ENCODE peak calls at places on chromosomes 3 and 15, in five cellular contexts. Z is GM23248, K is BE2C, T is keratinocyte, A is spleen. E is an unnamed sample.

GRCh38 chr3:127745656-127746399 is 73.1 kb downstream of the ABTB1 start:
- DNase-seq in Z (no peak), K (no peak), T (no peak), A (peak; percentile 69), E (no peak)

GRCh38 chr15:71707230-71708051 is 102.9 kb upstream of the NR2E3 start:
- DNase-seq in Z (peak; percentile 61), K (no peak), T (no peak), A (no peak), E (peak; percentile 52)

GRCh38 chr15:42332331-42332730 is 27.0 kb upstream of the CAPN3 start:
- DNase-seq in Z (peak; percentile 73), K (no peak), T (no peak), A (no peak), E (no peak)

GRCh38 chr15:92906563-92907081 is 6.5 kb downstream of the CHD2 start:
- DNase-seq in Z (peak; percentile 72), K (no peak), T (peak; percentile 90), A (no peak), E (no peak)

GRCh38 chr3:95002665-95003064 is 939.8 kb downstream of the NSUN3 start:
- DNase-seq in Z (no peak), K (no peak), T (no peak), A (no peak), E (no peak)

GRCh38 chr3:71442648-71443047 is 140.9 kb downstream of the FOXP1 start:
- DNase-seq in Z (no peak), K (no peak), T (no peak), A (no peak), E (no peak)

GRCh38 chr3:123723527-123724168 is 138.8 kb upstream of the HACD2 start:
- DNase-seq in Z (peak; percentile 86), K (peak; percentile 64), T (no peak), A (no peak), E (peak; percentile 91)

GRCh38 chr15:78097667-78098066 is 5.3 kb downstream of the SH2D7 start:
- DNase-seq in Z (no peak), K (no peak), T (no peak), A (no peak), E (no peak)

GRCh38 chr15:99509686-99510461 is 55.9 kb upstream of the MEF2A start:
- DNase-seq in Z (no peak), K (no peak), T (no peak), A (peak; percentile 80), E (no peak)

GRCh38 chr3:150248116-150248864 is 159.8 kb upstream of the TSC22D2 start:
- DNase-seq in Z (peak; percentile 53), K (no peak), T (no peak), A (no peak), E (peak; percentile 92)

GRCh38 chr3:10015476-10015904 is 10.7 kb upstream of the FANCD2 start:
- DNase-seq in Z (peak; percentile 86), K (no peak), T (no peak), A (no peak), E (peak; percentile 77)

GRCh38 chr3:186268616-186269448 is 93.2 kb downstream of the DGKG start:
- DNase-seq in Z (peak; percentile 55), K (peak; percentile 30), T (no peak), A (no peak), E (no peak)

GRCh38 chr15:77483426-77483825 is 62.7 kb downstream of the HMG20A start:
- DNase-seq in Z (no peak), K (no peak), T (no peak), A (no peak), E (no peak)

GRCh38 chr3:75136100-75136897 is 521.8 kb upstream of the CNTN3 start:
- DNase-seq in Z (no peak), K (no peak), T (no peak), A (no peak), E (no peak)

GRCh38 chr3:59150039-59150438 is 100.2 kb upstream of the CFAP20DC start:
- DNase-seq in Z (no peak), K (peak; percentile 18), T (no peak), A (no peak), E (no peak)

GRCh38 chr15:96344120-96344705 is 13.7 kb downstream of the NR2F2 start:
- DNase-seq in Z (no peak), K (no peak), T (no peak), A (no peak), E (no peak)
- H3K4me3 ChIP-seq in Z (no peak overlapping the region), K (no peak overlapping the region), T (no peak overlapping the region), A (peak overlapping the region; percentile 39), E (no peak overlapping the region)

DNA sequence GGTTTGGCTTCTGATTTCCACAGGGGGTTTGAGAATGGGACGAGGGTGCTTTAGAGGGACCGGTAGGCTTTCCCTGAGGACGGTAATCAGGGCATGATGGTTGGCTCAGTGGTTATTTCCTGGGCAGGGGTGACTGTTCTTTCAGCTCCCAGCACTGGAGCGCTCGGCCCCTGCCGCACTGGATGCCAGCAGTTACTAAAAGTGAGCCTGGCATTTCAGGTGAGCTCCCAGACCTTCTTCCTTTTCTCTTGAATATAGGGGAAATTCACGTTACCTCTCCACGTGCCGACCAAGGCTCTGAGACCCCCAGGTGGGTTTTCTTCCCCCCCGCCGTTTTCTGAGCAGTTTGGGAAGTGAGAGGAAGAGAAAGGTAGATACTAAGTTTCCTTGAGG is 1.0 kb downstream of the TEX264 start:
- DNase-seq in Z (no peak), K (no peak), T (no peak), A (no peak), E (no peak)
- H3K4me1 ChIP-seq in Z (peaks cover 21% of the 10 kb centered on the region), K (no peaks in the 10 kb centered on the region), T (peaks cover 67% of the 10 kb centered on the region), A (peaks cover 71% of the 10 kb centered on the region), E (peaks cover 17% of the 10 kb centered on the region)

GRCh38 chr3:44476181-44476599 is 1.3 kb downstream of the ZNF445 start:
- DNase-seq in Z (peak; percentile 63), K (no peak), T (no peak), A (no peak), E (peak; percentile 57)
- H3K4me3 ChIP-seq in Z (peak overlapping the region; percentile 86), K (peak overlapping the region; percentile 74), T (peak overlapping the region; percentile 87), A (peak overlapping the region; percentile 72), E (peak overlapping the region; percentile 84)

GRCh38 chr15:69804786-69805185 is 292.9 kb downstream of the TLE3 start:
- DNase-seq in Z (no peak), K (no peak), T (no peak), A (no peak), E (no peak)

GRCh38 chr15:69798481-69799315 is 299.0 kb downstream of the TLE3 start:
- DNase-seq in Z (peak; percentile 38), K (no peak), T (no peak), A (peak; percentile 79), E (no peak)

GRCh38 chr15:69802432-69802831 is 295.3 kb downstream of the TLE3 start:
- DNase-seq in Z (no peak), K (no peak), T (no peak), A (peak; percentile 36), E (no peak)

GRCh38 chr15:69797615-69798014 is 300.1 kb downstream of the TLE3 start:
- DNase-seq in Z (no peak), K (no peak), T (no peak), A (peak; percentile 1), E (no peak)

DNA sequence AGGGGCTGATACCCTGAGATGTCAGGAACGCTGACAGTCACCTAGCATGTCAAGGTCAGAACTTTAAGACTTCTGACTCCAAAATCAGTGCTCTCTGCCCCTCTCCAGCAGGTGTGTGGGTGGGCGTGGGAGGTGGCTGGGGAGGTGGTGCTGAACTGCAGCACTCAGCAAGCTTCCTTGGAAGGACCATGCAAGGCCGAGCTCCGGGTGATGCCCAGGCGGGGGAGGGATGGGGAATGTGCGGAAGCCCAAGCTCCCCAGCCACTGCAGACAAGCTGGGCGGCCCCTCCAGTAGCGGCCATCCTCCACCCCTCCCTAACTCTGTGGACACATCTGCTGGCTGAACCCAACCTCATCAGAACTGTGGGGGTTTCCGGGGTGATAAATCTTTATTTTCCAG is 296.6 kb downstream of the TLE3 start:
- DNase-seq in Z (no peak), K (no peak), T (no peak), A (peak; percentile 57), E (no peak)
- H3K4me1 ChIP-seq in Z (peaks cover 3% of the 10 kb centered on the region), K (no peaks in the 10 kb centered on the region), T (peaks cover 4% of the 10 kb centered on the region), A (peaks cover 42% of the 10 kb centered on the region), E (no peaks in the 10 kb centered on the region)

DNA sequence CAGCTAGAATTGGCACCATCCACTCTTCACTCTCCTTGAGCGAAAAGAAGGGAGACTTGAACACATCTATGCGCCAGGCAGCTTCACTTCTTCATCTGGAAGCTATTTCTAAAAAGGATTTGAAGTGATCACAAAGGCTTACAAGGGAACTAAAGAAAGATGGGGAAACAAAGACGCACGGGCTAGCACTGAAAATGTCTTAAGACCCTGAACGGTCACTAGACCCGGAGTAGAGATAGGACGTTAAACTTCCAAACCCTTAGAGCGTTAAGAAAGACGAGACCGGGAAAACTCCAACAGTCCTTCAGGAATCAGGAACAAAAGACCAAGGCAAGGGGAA is 47.5 kb upstream of the EPHB3 start:
- DNase-seq in Z (no peak), K (no peak), T (no peak), A (no peak), E (no peak)
- H3K4me3 ChIP-seq in Z (peak overlapping the region; percentile 64), K (no peak overlapping the region), T (no peak overlapping the region), A (no peak overlapping the region), E (no peak overlapping the region)

GRCh38 chr15:57647791-57648130 is 56.1 kb downstream of the MYZAP start:
- DNase-seq in Z (peak; percentile 85), K (no peak), T (no peak), A (no peak), E (peak; percentile 53)

GRCh38 chr15:57649138-57649537 is 57.4 kb upstream of the POLR2M start:
- DNase-seq in Z (peak; percentile 89), K (no peak), T (no peak), A (no peak), E (no peak)

GRCh38 chr15:57647071-57647790 is 55.5 kb downstream of the MYZAP start:
- DNase-seq in Z (peak; percentile 4), K (no peak), T (no peak), A (no peak), E (no peak)

GRCh38 chr15:57640935-57641682 is 49.4 kb downstream of the MYZAP start:
- DNase-seq in Z (peak; percentile 52), K (peak; percentile 38), T (no peak), A (no peak), E (peak; percentile 32)

GRCh38 chr15:57646057-57646456 is 54.4 kb downstream of the MYZAP start:
- DNase-seq in Z (peak; percentile 29), K (no peak), T (no peak), A (no peak), E (no peak)
- H3K4me1 ChIP-seq in Z (peaks cover 25% of the 10 kb centered on the region), K (no peaks in the 10 kb centered on the region), T (peaks cover 3% of the 10 kb centered on the region), A (peaks cover 11% of the 10 kb centered on the region), E (peaks cover 11% of the 10 kb centered on the region)

DNA sequence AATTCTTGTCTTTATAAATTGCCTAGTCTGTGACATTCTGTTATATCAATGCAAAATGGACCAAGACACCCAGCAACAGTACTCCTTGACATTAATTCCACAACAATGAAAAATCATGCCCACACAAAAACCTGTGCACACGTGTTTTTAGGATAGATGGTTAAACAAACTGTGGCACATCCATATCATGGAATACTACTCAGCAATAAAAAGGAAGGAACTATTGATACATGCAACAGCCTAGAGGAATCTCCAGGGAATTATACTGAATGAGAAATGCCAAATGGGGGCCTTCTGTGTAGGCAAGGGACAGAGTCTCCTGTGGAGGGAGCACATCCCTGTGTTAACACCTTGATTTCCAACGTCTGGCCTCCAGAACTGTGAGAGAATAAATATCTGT is 388.5 kb downstream of the MAGI1 start:
- DNase-seq in Z (no peak), K (no peak), T (no peak), A (no peak), E (no peak)
- H3K4me3 ChIP-seq in Z (no peak overlapping the region), K (no peak overlapping the region), T (no peak overlapping the region), A (no peak overlapping the region), E (no peak overlapping the region)

DNA sequence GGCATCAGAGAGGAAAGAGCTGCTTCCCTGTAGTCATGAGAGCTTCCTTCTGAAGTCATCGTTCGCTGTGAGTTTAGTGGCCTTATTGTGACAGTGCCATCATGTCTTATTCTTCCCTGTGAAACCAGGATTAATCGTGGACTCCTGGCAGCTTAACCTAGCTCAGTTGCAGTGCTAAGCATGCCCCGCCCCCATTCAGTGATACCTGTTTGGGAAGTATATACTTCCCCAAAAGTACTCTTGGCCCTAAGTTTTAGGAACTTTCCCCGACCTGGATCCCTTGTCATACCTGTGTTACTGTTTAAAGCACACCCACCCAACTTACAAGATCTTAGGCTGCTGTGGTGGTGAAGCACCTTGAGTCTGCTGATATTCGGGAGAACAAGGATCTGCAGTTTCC is 32.1 kb upstream of the TIMP4 start:
- DNase-seq in Z (no peak), K (no peak), T (no peak), A (no peak), E (no peak)
- H3K4me1 ChIP-seq in Z (peaks cover 48% of the 10 kb centered on the region), K (no peaks in the 10 kb centered on the region), T (peaks cover 47% of the 10 kb centered on the region), A (peaks cover 75% of the 10 kb centered on the region), E (peaks cover 5% of the 10 kb centered on the region)